ENCODE peak calls at places on chromosomes 4 and X, in six cellular contexts. S is transverse colon, Y is WTC11, D is lower lobe of right lung, R is endothelial cell, C is GM13977. N is an unnamed sample.

GRCh38 chr4:76950052-76950845 is 697 bp downstream of the SEPTIN11 start:
- DNase-seq in S (peak), Y (peak), D (peak), R (peak), C (peak), N (peak)

GRCh38 chrX:52425710-52426245 is 57.0 kb downstream of the XAGE2 start:
- DNase-seq in S (no peak), Y (no peak), D (no peak), R (no peak), C (no peak), N (no peak)

GRCh38 chr4:150578745-150579470 is 3.0 kb upstream of the MAB21L2 start:
- DNase-seq in S (no peak), Y (peak), D (no peak), R (peak), C (no peak), N (no peak)

GRCh38 chr4:92172203-92172602 is 131.6 kb upstream of the GRID2 start:
- DNase-seq in S (no peak), Y (no peak), D (no peak), R (no peak), C (no peak), N (peak)

GRCh38 chrX:85808217-85808616 is 239.1 kb downstream of the CHM start:
- DNase-seq in S (no peak), Y (no peak), D (no peak), R (no peak), C (no peak), N (no peak)

GRCh38 chr4:90816754-90817153 is 689.6 kb downstream of the CCSER1 start:
- DNase-seq in S (no peak), Y (no peak), D (no peak), R (no peak), C (no peak), N (no peak)

GRCh38 chr4:18322111-18322510 is 300.6 kb upstream of the LCORL start:
- DNase-seq in S (no peak), Y (no peak), D (no peak), R (no peak), C (no peak), N (no peak)

GRCh38 chrX:108036298-108036973 is 8.4 kb upstream of the VSIG1 start:
- DNase-seq in S (no peak), Y (no peak), D (no peak), R (no peak), C (no peak), N (peak)

GRCh38 chrX:132023896-132024386 is 839 bp downstream of the STK26 start:
- DNase-seq in S (no peak), Y (peak), D (peak), R (no peak), C (peak), N (no peak)

GRCh38 chr4:179196511-179196910 is 1754.3 kb upstream of the AGA start:
- DNase-seq in S (no peak), Y (no peak), D (no peak), R (no peak), C (no peak), N (no peak)

GRCh38 chr4:85909851-85910250 is 434.9 kb downstream of the ARHGAP24 start:
- DNase-seq in S (no peak), Y (no peak), D (peak), R (no peak), C (no peak), N (no peak)

GRCh38 chr4:3293410-3294391 is 880 bp downstream of the RGS12 start:
- DNase-seq in S (no peak), Y (peak), D (no peak), R (no peak), C (no peak), N (no peak)

GRCh38 chr4:8117278-8117682 is 41.3 kb downstream of the ABLIM2 start:
- DNase-seq in S (peak), Y (peak), D (no peak), R (no peak), C (no peak), N (peak)

GRCh38 chr4:118410143-118410542 is 57.3 kb upstream of the PRSS12 start:
- DNase-seq in S (no peak), Y (no peak), D (no peak), R (no peak), C (no peak), N (peak)

GRCh38 chrX:153901753-153902140 is 2.7 kb upstream of the AVPR2 start:
- DNase-seq in S (no peak), Y (no peak), D (no peak), R (no peak), C (no peak), N (no peak)

GRCh38 chrX:129642641-129643040 is 12.1 kb downstream of the APLN start:
- DNase-seq in S (no peak), Y (no peak), D (no peak), R (no peak), C (no peak), N (no peak)

GRCh38 chr4:158010346-158010745 is 162.5 kb downstream of the GASK1B start:
- DNase-seq in S (no peak), Y (no peak), D (no peak), R (no peak), C (no peak), N (no peak)

GRCh38 chr4:54961357-54961975 is 163.9 kb downstream of the KDR start:
- DNase-seq in S (no peak), Y (no peak), D (no peak), R (peak), C (peak), N (peak)

GRCh38 chrX:37846141-37846540 is 1.2 kb downstream of the DYNLT3 start:
- DNase-seq in S (no peak), Y (no peak), D (no peak), R (no peak), C (no peak), N (no peak)

GRCh38 chr4:13484749-13485345 is 707 bp upstream of the RAB28 start:
- DNase-seq in S (peak), Y (no peak), D (no peak), R (no peak), C (no peak), N (no peak)

GRCh38 chrX:46865281-46865680 is 28.4 kb downstream of the RP2 start:
- DNase-seq in S (no peak), Y (no peak), D (no peak), R (no peak), C (no peak), N (peak)

GRCh38 chr4:94446386-94446785 is 5.4 kb upstream of the PDLIM5 start:
- DNase-seq in S (no peak), Y (no peak), D (no peak), R (no peak), C (no peak), N (peak)

GRCh38 chr4:94621491-94622080 is 136.2 kb upstream of the BMPR1B start:
- DNase-seq in S (no peak), Y (no peak), D (no peak), R (peak), C (peak), N (peak)

GRCh38 chrX:1661048-1661921 is 46.4 kb downstream of the ASMT start:
- DNase-seq in S (peak), Y (peak), D (peak), R (no peak), C (peak), N (peak)

GRCh38 chrX:1658083-1658463 is 43.2 kb downstream of the ASMT start:
- DNase-seq in S (no peak), Y (no peak), D (no peak), R (no peak), C (no peak), N (no peak)

GRCh38 chrX:1659664-1660461 is 45.0 kb downstream of the ASMT start:
- DNase-seq in S (no peak), Y (no peak), D (no peak), R (no peak), C (no peak), N (no peak)

GRCh38 chrX:1656379-1656778 is 41.5 kb downstream of the ASMT start:
- DNase-seq in S (no peak), Y (no peak), D (no peak), R (no peak), C (no peak), N (no peak)

GRCh38 chrX:1657367-1658082 is 42.7 kb downstream of the ASMT start:
- DNase-seq in S (peak), Y (no peak), D (no peak), R (no peak), C (peak), N (peak)
- TF ChIP-seq CTCF in S (no peak), Y (no peak), D (no peak), R (no peak), C (no peak), N (no peak)

DNA sequence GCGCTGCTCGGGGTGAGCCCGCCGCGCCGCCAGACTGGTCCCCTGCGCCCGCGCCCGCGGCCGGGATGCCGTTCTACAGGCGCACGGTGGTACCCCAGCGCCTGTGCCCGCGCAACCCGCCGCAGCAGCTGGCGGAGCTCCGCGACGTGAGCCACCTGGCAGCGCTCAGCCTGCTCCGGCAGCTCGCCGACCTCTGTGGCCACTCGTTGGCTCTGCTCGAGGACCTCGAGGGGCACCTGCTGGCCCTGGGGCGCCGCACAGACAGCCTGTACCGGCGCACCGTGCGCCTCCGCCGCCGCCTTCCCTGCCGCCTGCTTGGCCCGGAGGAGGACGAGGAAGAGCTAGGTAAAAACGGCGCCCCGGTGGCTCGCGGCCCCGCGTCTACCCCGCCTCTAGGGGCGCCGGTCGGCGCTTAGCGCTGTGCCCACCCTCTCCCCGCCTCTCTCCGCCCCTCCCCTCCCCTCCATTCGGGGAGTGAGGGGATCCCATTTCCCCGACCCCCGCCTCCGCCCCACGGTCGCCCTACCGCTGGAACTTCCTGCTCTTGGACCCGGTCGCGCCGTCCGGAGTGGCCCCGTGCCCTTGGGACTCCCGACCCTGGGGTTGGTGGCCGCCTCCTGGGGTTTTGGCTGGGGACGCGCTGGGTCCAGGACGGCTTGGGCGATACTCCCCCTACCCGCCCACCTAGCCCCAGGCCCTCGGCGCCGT is 532 bp downstream of the NHSL2 start:
- DNase-seq in S (peak), Y (peak), D (no peak), R (peak), C (peak), N (no peak)
- TF ChIP-seq CTCF in S (peak), Y (no peak), D (no peak), R (peak), C (peak), N (no peak)

DNA sequence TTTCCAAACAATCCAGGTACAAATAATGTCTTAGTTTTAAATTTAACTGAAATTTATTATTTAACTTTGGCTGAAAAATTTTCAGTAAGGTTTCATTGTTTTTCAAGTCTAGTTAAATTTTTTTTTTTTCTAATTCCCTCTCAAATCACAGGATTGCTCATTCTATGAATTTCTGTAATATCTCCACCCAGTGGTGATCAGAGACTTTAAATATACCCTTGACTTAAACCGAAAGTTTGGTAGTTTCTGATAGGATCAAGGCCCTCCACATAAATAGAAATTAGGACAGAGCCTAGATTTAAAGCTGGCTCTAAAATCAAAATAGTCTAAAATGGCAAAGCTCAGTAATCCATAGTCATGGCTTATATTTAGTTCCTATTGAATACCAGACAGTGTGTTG is 175.4 kb downstream of the TBCK start:
- DNase-seq in S (no peak), Y (no peak), D (no peak), R (no peak), C (no peak), N (no peak)
- TF ChIP-seq CTCF in S (no peak), Y (no peak), D (peak), R (no peak), C (no peak), N (peak)

DNA sequence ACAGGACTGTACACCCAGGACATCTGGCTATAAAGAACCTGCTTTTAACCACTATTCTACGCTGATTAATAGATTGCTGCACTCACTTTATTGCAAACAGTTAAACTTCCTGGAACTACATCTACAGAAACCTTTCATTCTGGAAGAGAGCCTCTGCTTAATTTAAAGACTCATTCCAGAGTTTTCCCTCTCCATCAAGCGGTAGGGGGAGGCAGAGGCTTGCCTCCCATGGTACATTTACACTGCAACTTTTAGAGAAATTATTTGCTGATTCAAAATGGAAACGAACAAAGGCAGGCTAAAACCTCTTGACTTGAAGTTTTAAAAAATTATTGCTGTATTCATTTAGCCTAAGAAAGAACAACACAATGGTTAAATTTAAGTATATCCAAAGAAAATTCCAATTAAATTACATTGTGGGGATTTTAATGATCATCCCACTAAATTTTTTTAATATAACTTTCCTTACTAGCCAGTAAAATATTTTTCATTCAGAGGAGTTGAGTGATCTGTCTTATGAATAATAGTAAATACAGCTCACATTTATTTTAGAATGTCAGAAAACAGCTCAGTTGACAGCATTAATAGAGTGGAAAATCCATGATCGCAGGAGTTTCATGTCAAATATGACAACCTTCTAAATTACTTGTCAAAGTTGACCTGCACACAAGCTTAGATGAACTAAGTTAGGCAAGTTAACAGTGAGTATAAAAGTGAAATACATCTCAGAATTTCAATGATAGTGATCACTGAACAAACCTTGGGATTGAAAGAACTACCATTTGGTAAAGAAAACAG is 46.3 kb upstream of the PCDH10 start:
- DNase-seq in S (no peak), Y (no peak), D (no peak), R (no peak), C (no peak), N (no peak)
- TF ChIP-seq CTCF in S (no peak), Y (no peak), D (no peak), R (no peak), C (no peak), N (no peak)

N was measured in RWPE1.